ENCODE peak calls at places on chromosomes 11 and 22, in five cellular contexts. One of them, this sample, is unnamed.

GRCh38 chr11:36617543-36617942 is 19.5 kb upstream of the RAG2 start:
- DNase-seq in activated T-cell treated with anti-CD3 and anti-CD28 coated beads for 1 hour: no peak
- DNase-seq in fibroblast of the conjunctiva: no peak
- DNase-seq in Caco-2: no peak
- DNase-seq in RWPE1: no peak
- DNase-seq in this sample: no peak

GRCh38 chr11:123211134-123211879 is 16.3 kb upstream of the CLMP start:
- DNase-seq in activated T-cell treated with anti-CD3 and anti-CD28 coated beads for 1 hour: no peak
- DNase-seq in RWPE1: no peak
- DNase-seq in fibroblast of the conjunctiva: no peak
- DNase-seq in Caco-2: no peak
- DNase-seq in this sample: no peak

GRCh38 chr11:73414977-73415492 is 38.8 kb downstream of the RELT start:
- DNase-seq in fibroblast of the conjunctiva: peak; percentile 18
- DNase-seq in RWPE1: no peak
- DNase-seq in Caco-2: no peak
- DNase-seq in activated T-cell treated with anti-CD3 and anti-CD28 coated beads for 1 hour: no peak
- DNase-seq in this sample: no peak

GRCh38 chr11:11584446-11584810 is 37.4 kb downstream of the GALNT18 start:
- DNase-seq in fibroblast of the conjunctiva: peak; percentile 42
- DNase-seq in RWPE1: peak; percentile 95
- DNase-seq in activated T-cell treated with anti-CD3 and anti-CD28 coated beads for 1 hour: no peak
- DNase-seq in Caco-2: no peak
- DNase-seq in this sample: peak; percentile 67

GRCh38 chr11:55806248-55806647 is 4.9 kb upstream of the OR5L1 start:
- DNase-seq in fibroblast of the conjunctiva: no peak
- DNase-seq in RWPE1: no peak
- DNase-seq in activated T-cell treated with anti-CD3 and anti-CD28 coated beads for 1 hour: no peak
- DNase-seq in Caco-2: no peak
- DNase-seq in this sample: no peak

GRCh38 chr11:58316142-58316541 is 42.7 kb downstream of the OR5B17 start:
- DNase-seq in RWPE1: peak; percentile 15
- DNase-seq in Caco-2: no peak
- DNase-seq in fibroblast of the conjunctiva: no peak
- DNase-seq in activated T-cell treated with anti-CD3 and anti-CD28 coated beads for 1 hour: no peak
- DNase-seq in this sample: peak; percentile 27

GRCh38 chr11:77211040-77211451 is 83.0 kb downstream of the MYO7A start:
- DNase-seq in RWPE1: no peak
- DNase-seq in activated T-cell treated with anti-CD3 and anti-CD28 coated beads for 1 hour: no peak
- DNase-seq in Caco-2: no peak
- DNase-seq in fibroblast of the conjunctiva: no peak
- DNase-seq in this sample: no peak

GRCh38 chr11:1017269-1018005 is 19.1 kb downstream of the MUC6 start:
- DNase-seq in fibroblast of the conjunctiva: no peak
- DNase-seq in activated T-cell treated with anti-CD3 and anti-CD28 coated beads for 1 hour: no peak
- DNase-seq in RWPE1: no peak
- DNase-seq in Caco-2: no peak
- DNase-seq in this sample: no peak

GRCh38 chr11:116890193-116890592 is 52.8 kb upstream of the APOA1 start:
- DNase-seq in fibroblast of the conjunctiva: no peak
- DNase-seq in Caco-2: no peak
- DNase-seq in RWPE1: no peak
- DNase-seq in activated T-cell treated with anti-CD3 and anti-CD28 coated beads for 1 hour: no peak
- DNase-seq in this sample: no peak

GRCh38 chr11:88377661-88378060 is 40.1 kb upstream of the CTSC start:
- DNase-seq in RWPE1: no peak
- DNase-seq in activated T-cell treated with anti-CD3 and anti-CD28 coated beads for 1 hour: no peak
- DNase-seq in Caco-2: no peak
- DNase-seq in fibroblast of the conjunctiva: no peak
- DNase-seq in this sample: no peak

GRCh38 chr22:46576556-46577351 is 39.3 kb upstream of the CELSR1 start:
- DNase-seq in activated T-cell treated with anti-CD3 and anti-CD28 coated beads for 1 hour: peak; percentile 52
- DNase-seq in RWPE1: peak; percentile 40
- DNase-seq in fibroblast of the conjunctiva: no peak
- DNase-seq in Caco-2: no peak
- DNase-seq in this sample: peak; percentile 94

GRCh38 chr11:73281201-73281741 is 9.1 kb downstream of the P2RY6 start:
- DNase-seq in RWPE1: no peak
- DNase-seq in fibroblast of the conjunctiva: no peak
- DNase-seq in Caco-2: peak; percentile 33
- DNase-seq in activated T-cell treated with anti-CD3 and anti-CD28 coated beads for 1 hour: no peak
- DNase-seq in this sample: no peak

GRCh38 chr11:130054966-130055365 is 14.7 kb upstream of the APLP2 start:
- DNase-seq in RWPE1: no peak
- DNase-seq in Caco-2: no peak
- DNase-seq in activated T-cell treated with anti-CD3 and anti-CD28 coated beads for 1 hour: no peak
- DNase-seq in fibroblast of the conjunctiva: no peak
- DNase-seq in this sample: no peak

GRCh38 chr11:116471608-116472007 is 301.2 kb downstream of the BUD13 start:
- DNase-seq in RWPE1: peak; percentile 70
- DNase-seq in activated T-cell treated with anti-CD3 and anti-CD28 coated beads for 1 hour: no peak
- DNase-seq in fibroblast of the conjunctiva: peak; percentile 31
- DNase-seq in Caco-2: no peak
- DNase-seq in this sample: no peak

GRCh38 chr22:31093956-31094622 is 13.0 kb downstream of the SMTN start:
- DNase-seq in RWPE1: no peak
- DNase-seq in fibroblast of the conjunctiva: no peak
- DNase-seq in activated T-cell treated with anti-CD3 and anti-CD28 coated beads for 1 hour: no peak
- DNase-seq in Caco-2: no peak
- DNase-seq in this sample: peak; percentile 10

GRCh38 chr11:68253682-68254081 is 18.1 kb downstream of the C11orf24 start:
- DNase-seq in Caco-2: peak; percentile 29
- DNase-seq in activated T-cell treated with anti-CD3 and anti-CD28 coated beads for 1 hour: no peak
- DNase-seq in RWPE1: no peak
- DNase-seq in fibroblast of the conjunctiva: no peak
- DNase-seq in this sample: no peak

This sample was measured in AG08396.